ENCODE peak calls at places on chromosomes 5 and 9, in eight cellular contexts. P is HepG2, Z is body of pancreas, D is adrenal gland, M is uterus, W is thyroid gland, U is IMR-90, Q is upper lobe of left lung. O is an unnamed sample.

GRCh38 chr5:68730220-68731010 is 363.4 kb upstream of the SLC30A5 start:
- DNase-seq in Q (no peak), U (peak), M (peak), W (no peak), D (peak), P (no peak), Z (peak), O (no peak)

GRCh38 chr5:59813761-59814562 is 79.6 kb downstream of the PDE4D start:
- DNase-seq in U (peak), P (peak), Q (no peak), M (no peak), W (no peak), Z (peak), D (no peak), O (no peak)

GRCh38 chr9:105296889-105297288 is 52.4 kb downstream of the SLC44A1 start:
- DNase-seq in D (no peak), M (no peak), Q (no peak), P (peak), Z (no peak), W (no peak), U (peak), O (no peak)

GRCh38 chr9:133742849-133743444 is 4.8 kb upstream of the SARDH start:
- DNase-seq in W (peak), Q (peak), U (peak), P (peak), M (peak), Z (peak), D (peak), O (peak)

GRCh38 chr9:71487046-71487445 is 281.3 kb downstream of the CEMIP2 start:
- DNase-seq in Q (no peak), D (no peak), U (no peak), M (no peak), Z (no peak), W (no peak), P (no peak), O (peak)

GRCh38 chr5:62578540-62578939 is at the start of gene LRRC70:
- DNase-seq in U (peak), M (no peak), Q (no peak), Z (no peak), P (peak), W (no peak), D (no peak), O (no peak)

GRCh38 chr5:56632199-56632598 is 183.2 kb upstream of the MAP3K1 start:
- DNase-seq in U (no peak), P (no peak), Q (no peak), W (no peak), Z (peak), D (no peak), M (no peak), O (no peak)

GRCh38 chr5:14917719-14918118 is 46.1 kb upstream of the ANKH start:
- DNase-seq in Q (no peak), Z (no peak), P (no peak), U (peak), M (no peak), W (no peak), D (no peak), O (no peak)

GRCh38 chr5:62115009-62115408 is 191.0 kb upstream of the KIF2A start:
- DNase-seq in U (no peak), P (no peak), Q (no peak), M (no peak), W (no peak), Z (no peak), D (no peak), O (no peak)

GRCh38 chr5:172115541-172115982 is 72.5 kb downstream of the STK10 start:
- DNase-seq in D (peak), W (no peak), U (no peak), M (no peak), P (no peak), Z (no peak), Q (no peak), O (no peak)

GRCh38 chr5:143968071-143968878 is 156.3 kb downstream of the HMHB1 start:
- DNase-seq in U (peak), W (peak), M (no peak), Q (no peak), P (peak), D (no peak), Z (no peak), O (no peak)

GRCh38 chr9:130536594-130537215 is 42.7 kb upstream of the FUBP3 start:
- DNase-seq in D (no peak), M (no peak), Z (no peak), U (no peak), W (no peak), Q (no peak), P (no peak), O (no peak)

GRCh38 chr5:77129386-77129785 is 42.3 kb upstream of the ZBED3 start:
- DNase-seq in P (peak), Z (peak), W (peak), Q (no peak), D (peak), U (peak), M (peak), O (no peak)

GRCh38 chr5:141637693-141638419 is 1.1 kb downstream of the RELL2 start:
- DNase-seq in D (peak), W (peak), M (peak), Q (peak), Z (peak), U (peak), P (peak), O (peak)

GRCh38 chr5:75235711-75236110 is 967 bp downstream of the ANKRD31 start:
- DNase-seq in U (no peak), Q (no peak), Z (no peak), M (no peak), W (no peak), P (no peak), D (no peak), O (no peak)

GRCh38 chr5:154403776-154404387 is 41.9 kb upstream of the SAP30L start:
- DNase-seq in M (no peak), W (no peak), Z (no peak), U (no peak), P (no peak), Q (no peak), D (no peak), O (peak)

GRCh38 chr5:108433600-108433999 is 51.7 kb upstream of the FBXL17 start:
- DNase-seq in W (no peak), M (no peak), Z (no peak), U (no peak), Q (no peak), D (no peak), P (no peak), O (no peak)

GRCh38 chr9:7169717-7170348 is 412.1 kb downstream of the KDM4C start:
- DNase-seq in U (peak), W (no peak), Z (no peak), M (no peak), P (no peak), D (peak), Q (no peak), O (no peak)

GRCh38 chr5:1641041-1641440 is 117.3 kb upstream of the LPCAT1 start:
- DNase-seq in Q (no peak), P (no peak), W (no peak), U (no peak), D (no peak), Z (no peak), M (peak), O (peak)

GRCh38 chr5:40618926-40619325 is 60.8 kb upstream of the PTGER4 start:
- DNase-seq in Z (no peak), Q (no peak), U (no peak), P (no peak), D (no peak), W (no peak), M (no peak), O (no peak)

GRCh38 chr5:93359296-93359957 is 221.6 kb downstream of the NR2F1-AS1 start:
- DNase-seq in U (peak), M (no peak), D (peak), Q (no peak), P (no peak), W (no peak), Z (peak), O (no peak)

GRCh38 chr9:90526386-90526785 is 116.2 kb downstream of the DIRAS2 start:
- DNase-seq in Q (no peak), D (no peak), Z (no peak), U (no peak), W (peak), P (no peak), M (no peak), O (no peak)

GRCh38 chr9:113999256-114000062 is 78.6 kb downstream of the AMBP start:
- DNase-seq in Q (peak), U (no peak), W (no peak), M (peak), Z (no peak), D (no peak), P (no peak), O (peak)

GRCh38 chr5:34522599-34523381 is 133.3 kb upstream of the RAI14 start:
- DNase-seq in U (peak), Q (peak), W (peak), M (peak), Z (peak), D (peak), P (peak), O (no peak)

GRCh38 chr5:121805931-121806330 is 45.8 kb upstream of the FTMT start:
- DNase-seq in D (no peak), M (no peak), Q (no peak), P (peak), Z (no peak), W (no peak), U (no peak), O (no peak)

GRCh38 chr5:43798740-43799139 is 195.8 kb downstream of the NNT start:
- DNase-seq in P (no peak), D (no peak), Z (no peak), Q (no peak), U (no peak), M (no peak), W (no peak), O (no peak)

GRCh38 chr5:103724272-103724671 is 161.7 kb upstream of the NUDT12 start:
- DNase-seq in Z (no peak), D (no peak), W (no peak), Q (no peak), P (no peak), M (no peak), U (no peak), O (no peak)

GRCh38 chr5:32403760-32404159 is 40.8 kb downstream of the ZFR start:
- DNase-seq in D (no peak), U (no peak), M (no peak), W (no peak), Z (no peak), Q (no peak), P (no peak), O (no peak)

GRCh38 chr9:71839665-71840064 is 71.3 kb downstream of the ABHD17B start:
- DNase-seq in Z (no peak), M (no peak), P (no peak), W (no peak), U (no peak), Q (no peak), D (no peak), O (no peak)

GRCh38 chr9:134062461-134063087 is 5.3 kb downstream of the BRD3 start:
- DNase-seq in U (no peak), Z (no peak), D (no peak), Q (no peak), M (no peak), P (no peak), W (no peak), O (no peak)

GRCh38 chr5:158727771-158728311 is 371.9 kb downstream of the EBF1 start:
- DNase-seq in M (peak), Q (peak), P (peak), W (no peak), D (peak), Z (peak), U (no peak), O (peak)

GRCh38 chr9:6549106-6549505 is 96.4 kb downstream of the GLDC start:
- DNase-seq in W (no peak), U (no peak), D (no peak), P (no peak), M (no peak), Z (no peak), Q (no peak), O (no peak)

DNA sequence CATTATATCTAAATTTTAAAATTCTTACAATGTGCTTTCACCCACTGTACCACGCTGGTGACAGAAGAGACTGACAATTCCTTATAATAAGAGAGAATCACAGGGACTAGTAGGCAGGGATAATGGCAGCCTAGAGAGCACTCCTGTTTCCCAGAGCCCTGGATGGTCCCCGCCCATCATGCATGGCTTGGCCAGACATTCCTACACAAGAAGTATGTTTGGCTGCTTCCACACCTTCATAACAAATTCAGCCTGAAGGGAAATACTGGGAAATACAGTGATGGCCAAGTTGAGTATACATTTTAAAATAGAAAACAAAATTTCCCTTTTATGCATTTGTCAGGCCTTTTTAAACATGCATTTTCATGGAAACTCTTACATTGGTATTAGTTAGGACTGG is 193.5 kb upstream of the ELL2 start:
- DNase-seq in W (no peak), D (no peak), Z (no peak), Q (no peak), U (no peak), M (no peak), P (no peak), O (no peak)
- H3K4me3 ChIP-seq in W (no peak), D (no peak), Z (no peak), Q (no peak), U (no peak), M (no peak), P (no peak), O (no peak)

GRCh38 chr9:37284631-37285030 is 137.9 kb upstream of the GRHPR start:
- DNase-seq in P (no peak), Q (no peak), W (no peak), D (no peak), Z (no peak), U (peak), M (no peak), O (no peak)
- TF ChIP-seq POLR2A in P (no peak), Q (no peak), W (no peak), D (no peak), Z (no peak), U (no peak), M (no peak), O (no peak)

DNA sequence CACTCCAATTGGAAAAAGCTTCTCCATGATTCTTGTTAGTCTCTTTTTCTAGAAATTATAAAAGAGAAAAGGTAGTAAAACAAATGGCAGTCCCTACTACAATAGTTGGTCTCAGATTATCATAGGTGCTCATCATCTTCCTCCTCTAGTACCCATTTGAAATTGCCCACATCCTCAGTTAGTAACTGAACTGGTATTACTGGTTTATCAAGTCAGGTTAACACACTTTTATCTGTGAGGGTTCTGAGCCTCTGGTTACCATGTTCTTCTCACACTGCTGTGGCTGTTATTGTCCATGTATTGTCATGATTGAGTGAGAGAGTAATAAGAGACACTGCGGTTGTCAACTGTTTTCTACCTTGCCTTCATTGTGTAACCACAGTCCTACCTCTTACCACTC is 901.7 kb downstream of the TLE1 start:
- DNase-seq in P (no peak), M (no peak), U (no peak), D (no peak), W (no peak), Q (no peak), Z (no peak), O (no peak)
- H3K4me3 ChIP-seq in P (no peak), M (no peak), U (no peak), D (no peak), W (no peak), Q (no peak), Z (no peak), O (no peak)

GRCh38 chr9:127971357-127972315 is 9.2 kb downstream of the EEIG1 start:
- DNase-seq in P (no peak), W (no peak), D (peak), Z (peak), M (peak), Q (no peak), U (no peak), O (no peak)

GRCh38 chr9:127972316-127972871 is 8.4 kb downstream of the EEIG1 start:
- DNase-seq in P (no peak), M (peak), U (no peak), Q (no peak), W (peak), Z (peak), D (peak), O (no peak)

GRCh38 chr9:127974002-127974768 is 6.6 kb downstream of the EEIG1 start:
- DNase-seq in Q (no peak), D (peak), Z (peak), U (no peak), M (no peak), P (no peak), W (peak), O (no peak)

GRCh38 chr9:127974769-127975261 is 6.0 kb downstream of the EEIG1 start:
- DNase-seq in Q (peak), Z (peak), M (peak), P (no peak), U (no peak), D (peak), W (peak), O (peak)

DNA sequence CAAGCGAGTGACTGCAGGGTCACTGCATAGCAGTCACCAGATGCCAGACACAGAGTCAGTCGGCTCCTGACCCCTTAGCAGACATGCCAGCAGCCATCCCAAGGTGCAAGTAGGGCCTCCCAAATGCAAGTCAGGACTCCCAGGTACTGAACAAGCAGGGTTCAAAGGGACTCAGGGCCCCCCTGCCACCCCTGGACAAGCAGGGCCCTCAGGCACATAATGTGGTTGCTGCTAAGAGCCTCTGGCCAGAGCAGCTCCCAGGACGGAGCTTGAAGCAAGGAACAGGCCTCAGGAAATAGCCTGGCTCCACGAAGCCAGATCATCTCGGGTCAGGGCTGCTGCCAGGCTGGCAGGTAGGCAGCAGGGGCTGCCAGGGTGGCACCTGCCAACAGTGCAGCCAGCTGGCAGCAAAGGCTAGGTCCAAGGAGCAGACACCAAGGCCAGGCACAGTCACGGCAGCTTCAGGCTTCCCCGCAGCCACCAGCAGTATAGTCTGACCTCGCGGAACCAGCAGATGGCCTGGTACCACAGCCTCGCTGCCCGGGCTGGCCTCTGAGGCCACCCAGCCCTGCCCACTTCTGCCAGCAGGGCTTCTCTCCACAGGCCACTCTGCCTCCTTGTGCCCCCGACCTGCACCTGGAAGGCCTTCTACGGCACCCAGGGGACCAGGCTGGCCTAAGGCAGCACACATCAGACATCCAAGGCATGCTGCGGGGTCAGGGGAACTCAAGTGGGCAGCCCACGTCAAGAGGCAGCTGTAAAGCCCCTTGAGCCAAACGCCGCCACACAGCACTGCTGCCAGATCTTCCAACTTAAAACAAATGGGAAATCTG is 7.4 kb downstream of the EEIG1 start:
- DNase-seq in U (no peak), Q (no peak), P (no peak), Z (peak), M (no peak), W (peak), D (peak), O (no peak)
- TF ChIP-seq POLR2A in U (no peak), Q (no peak), P (no peak), Z (peak), M (no peak), W (no peak), D (no peak), O (no peak)

DNA sequence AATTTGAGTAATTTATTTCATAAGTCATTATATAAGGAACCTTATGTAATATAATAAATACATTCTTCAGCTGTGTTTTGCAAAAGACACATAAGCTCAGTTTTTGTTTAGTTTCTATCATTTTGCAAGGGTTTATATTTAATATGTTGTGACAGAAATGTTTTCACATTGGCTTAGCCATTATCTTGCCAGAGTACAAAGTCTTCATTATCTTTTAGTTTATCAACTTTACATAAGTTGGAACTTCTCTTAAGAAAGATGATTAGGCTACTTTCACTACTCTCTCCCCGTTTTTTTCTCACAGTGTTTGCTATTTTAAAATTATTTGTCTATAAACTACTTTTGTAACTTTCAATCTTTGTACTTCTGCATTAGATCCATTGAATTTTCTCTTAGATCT is 54.8 kb downstream of the ERCC6L2 start:
- DNase-seq in Q (no peak), M (no peak), P (no peak), U (no peak), W (no peak), Z (no peak), D (no peak), O (no peak)
- H3K4me3 ChIP-seq in Q (no peak), M (no peak), P (no peak), U (no peak), W (no peak), Z (no peak), D (no peak), O (no peak)

DNA sequence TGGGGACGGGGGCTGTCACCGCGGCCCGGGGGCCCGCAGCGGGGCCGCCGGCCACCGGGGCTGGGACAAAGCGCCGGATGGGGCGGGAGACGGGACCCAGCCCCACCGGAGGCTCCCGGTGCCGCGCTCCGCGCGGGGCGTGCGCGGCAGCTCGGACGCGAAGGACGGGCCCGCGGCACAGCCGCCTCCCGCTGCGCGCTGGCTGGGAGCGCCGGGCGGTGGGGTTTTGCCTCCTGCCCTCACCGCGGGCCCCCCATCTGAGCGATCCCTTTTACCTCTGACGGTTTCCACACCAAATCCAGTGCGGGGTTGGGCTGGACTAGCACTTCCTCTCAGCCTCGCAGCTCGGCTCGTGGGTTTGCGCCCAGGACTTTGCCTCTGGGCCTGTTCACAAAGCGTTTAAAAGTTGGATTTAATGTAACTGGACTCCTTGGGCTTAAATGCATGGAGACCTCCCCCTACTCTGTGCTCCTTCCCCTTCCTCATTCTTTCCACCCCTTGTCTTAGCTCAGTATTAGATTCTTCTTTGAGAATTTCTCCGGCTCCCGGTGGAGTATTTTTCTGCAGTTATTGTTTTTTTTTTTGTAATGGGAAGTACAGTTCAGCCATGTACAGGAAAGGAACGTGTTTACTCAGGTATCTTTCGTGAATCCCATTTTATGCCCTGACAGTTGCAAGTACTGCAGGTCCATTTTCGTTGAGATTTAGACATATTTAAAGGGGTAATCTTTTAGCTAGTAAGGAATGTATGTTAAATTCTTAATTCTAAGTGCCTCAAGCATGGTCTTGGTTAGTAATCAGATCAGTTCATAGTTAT is 691 bp downstream of the FCHO2 start:
- DNase-seq in W (peak), U (peak), Q (peak), D (peak), P (peak), M (peak), Z (peak), O (peak)
- TF ChIP-seq POLR2A in W (peak), U (no peak), Q (no peak), D (no peak), P (no peak), M (peak), Z (no peak), O (no peak)

O was measured in lower leg skin.